ENCODE peak calls at places on chromosomes 2 and 18, in four cellular contexts. X is kidney epithelial cell, E is HFF-Myc, Q is esophagus squamous epithelium. T is an unnamed sample.

GRCh38 chr2:16317211-16317830 is 348.3 kb downstream of the CYRIA start:
- DNase-seq in X (no peak), E (no peak), Q (no peak), T (no peak)

GRCh38 chr18:73047688-73048087 is 179.9 kb upstream of the NETO1 start:
- DNase-seq in X (no peak), E (no peak), Q (no peak), T (no peak)

GRCh38 chr2:189609423-189609816 is 28.8 kb upstream of the SLC40A1 start:
- DNase-seq in X (no peak), E (no peak), Q (no peak), T (no peak)

GRCh38 chr2:206955253-206955652 is 15.9 kb downstream of the CPO start:
- DNase-seq in X (no peak), E (no peak), Q (no peak), T (no peak)

GRCh38 chr2:139230881-139231280 is 450.7 kb upstream of the NXPH2 start:
- DNase-seq in X (no peak), E (no peak), Q (no peak), T (no peak)

GRCh38 chr2:80573950-80574349 is 269.4 kb upstream of the LRRTM1 start:
- DNase-seq in X (no peak), E (no peak), Q (no peak), T (peak)

GRCh38 chr18:42446195-42446594 is 491.2 kb downstream of the PIK3C3 start:
- DNase-seq in X (peak), E (no peak), Q (no peak), T (peak)

GRCh38 chr18:46054956-46055831 is 16.9 kb downstream of the PSTPIP2 start:
- DNase-seq in X (no peak), E (no peak), Q (no peak), T (no peak)

GRCh38 chr2:239026711-239027430 is 179.0 kb downstream of the TWIST2 start:
- DNase-seq in X (no peak), E (no peak), Q (no peak), T (no peak)

GRCh38 chr2:226649871-226650660 is 149.6 kb downstream of the IRS1 start:
- DNase-seq in X (peak), E (peak), Q (peak), T (peak)

GRCh38 chr2:71600572-71600971 is 147.2 kb downstream of the DYSF start:
- DNase-seq in X (no peak), E (no peak), Q (no peak), T (no peak)

GRCh38 chr2:201347154-201347553 is 10.0 kb downstream of the FLACC1 start:
- DNase-seq in X (no peak), E (no peak), Q (no peak), T (no peak)

GRCh38 chr2:195898505-195898904 is 170.1 kb downstream of the DNAH7 start:
- DNase-seq in X (peak), E (peak), Q (no peak), T (peak)

GRCh38 chr2:750628-751027 is 73.4 kb upstream of the TMEM18 start:
- DNase-seq in X (no peak), E (no peak), Q (no peak), T (no peak)

GRCh38 chr2:12778369-12778768 is 61.6 kb downstream of the TRIB2 start:
- DNase-seq in X (no peak), E (no peak), Q (no peak), T (no peak)

GRCh38 chr2:234502285-234502918 is 5.5 kb upstream of the ARL4C start:
- DNase-seq in X (peak), E (peak), Q (no peak), T (peak)

GRCh38 chr2:190407246-190407661 is 901 bp upstream of the MFSD6 start:
- DNase-seq in X (no peak), E (no peak), Q (no peak), T (no peak)

GRCh38 chr2:128562471-128563347 is 244.0 kb upstream of the HS6ST1 start:
- DNase-seq in X (no peak), E (no peak), Q (no peak), T (no peak)

GRCh38 chr2:236008006-236008405 is 160.2 kb downstream of the GBX2 start:
- DNase-seq in X (no peak), E (no peak), Q (no peak), T (no peak)

GRCh38 chr2:219430633-219431615 is 3.7 kb upstream of the SPEG start:
- DNase-seq in X (no peak), E (no peak), Q (no peak), T (no peak)
- TF ChIP-seq CTCF in X (peak), E (peak), Q (no peak), T (peak)

GRCh38 chr2:231611273-231612198 is 18.9 kb downstream of the TEX44 start:
- DNase-seq in X (peak), E (no peak), Q (no peak), T (peak)

GRCh38 chr2:231613655-231614558 is 21.2 kb downstream of the TEX44 start:
- DNase-seq in X (peak), E (peak), Q (peak), T (no peak)

GRCh38 chr2:231612199-231613053 is 19.8 kb downstream of the TEX44 start:
- DNase-seq in X (peak), E (peak), Q (peak), T (peak)

GRCh38 chr2:231614559-231615057 is 21.9 kb downstream of the TEX44 start:
- DNase-seq in X (no peak), E (no peak), Q (no peak), T (no peak)

DNA sequence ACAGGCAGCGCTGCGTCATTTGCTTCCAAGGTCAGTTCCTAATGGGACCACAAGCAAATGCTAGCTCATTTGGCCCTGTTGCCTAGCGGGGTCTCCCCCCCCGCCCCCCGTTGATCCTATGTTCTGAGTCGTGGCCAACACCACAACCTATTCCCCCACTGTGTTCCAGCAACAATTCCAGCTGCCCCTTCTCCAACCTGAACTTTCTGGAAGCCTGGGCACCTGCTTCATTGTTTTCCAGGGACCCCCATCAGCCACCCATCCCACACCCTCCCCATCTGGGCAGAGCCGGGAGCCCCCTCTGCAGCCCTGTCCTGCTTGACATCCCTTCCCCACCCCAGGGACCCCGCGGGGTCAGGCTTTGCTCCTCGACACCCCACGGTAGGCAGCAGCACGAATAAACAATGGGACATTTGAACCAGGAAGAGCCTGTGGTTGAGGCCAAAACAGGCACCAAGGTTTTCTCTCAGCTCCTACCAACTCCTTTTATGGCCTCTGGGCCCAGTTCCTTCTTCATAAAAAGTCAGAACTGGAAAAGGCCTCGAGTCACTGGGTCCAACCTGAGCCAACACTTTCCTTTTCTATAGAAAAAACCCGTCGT is 20.5 kb downstream of the TEX44 start:
- DNase-seq in X (no peak), E (no peak), Q (no peak), T (no peak)
- H3K4me3 ChIP-seq in X (no peak), E (peak), Q (peak), T (peak)

GRCh38 chr18:32683044-32683443 is 89.8 kb downstream of the KLHL14 start:
- DNase-seq in X (no peak), E (no peak), Q (no peak), T (no peak)
- TF ChIP-seq CTCF in X (no peak), E (no peak), Q (no peak), T (peak)

DNA sequence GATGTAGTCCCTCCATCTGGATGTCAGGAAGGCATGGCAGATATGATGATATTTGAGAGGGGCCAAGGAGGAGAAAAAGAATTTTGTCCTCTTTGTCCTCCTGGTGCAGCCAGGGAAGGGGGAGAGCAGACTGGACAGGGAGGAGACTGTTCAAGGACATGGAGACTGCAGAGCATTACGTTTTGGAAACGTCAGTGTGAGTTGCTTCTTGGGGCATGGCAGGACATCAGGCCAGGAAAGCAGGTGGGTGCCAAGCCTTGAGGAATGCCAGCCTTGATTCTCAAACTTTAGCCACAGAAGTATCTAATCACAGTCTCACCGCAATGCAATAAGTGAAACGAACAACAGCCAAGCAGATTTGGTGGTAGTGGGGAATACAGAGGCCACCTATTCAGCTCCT is 66.2 kb downstream of the BMP10 start:
- DNase-seq in X (no peak), E (no peak), Q (no peak), T (no peak)
- H3K4me3 ChIP-seq in X (no peak), E (no peak), Q (no peak), T (no peak)

GRCh38 chr2:179428659-179429058 is 164.0 kb upstream of the SESTD1 start:
- DNase-seq in X (no peak), E (no peak), Q (no peak), T (no peak)

GRCh38 chr2:179429060-179429471 is 164.4 kb upstream of the SESTD1 start:
- DNase-seq in X (no peak), E (no peak), Q (no peak), T (no peak)

GRCh38 chr2:179427065-179427464 is 162.4 kb upstream of the SESTD1 start:
- DNase-seq in X (no peak), E (no peak), Q (no peak), T (no peak)

GRCh38 chr2:179422037-179422643 is 157.5 kb upstream of the SESTD1 start:
- DNase-seq in X (peak), E (peak), Q (no peak), T (no peak)

GRCh38 chr2:179424571-179424970 is 159.9 kb upstream of the SESTD1 start:
- DNase-seq in X (no peak), E (no peak), Q (no peak), T (no peak)
- TF ChIP-seq CTCF in X (no peak), E (no peak), Q (no peak), T (no peak)

DNA sequence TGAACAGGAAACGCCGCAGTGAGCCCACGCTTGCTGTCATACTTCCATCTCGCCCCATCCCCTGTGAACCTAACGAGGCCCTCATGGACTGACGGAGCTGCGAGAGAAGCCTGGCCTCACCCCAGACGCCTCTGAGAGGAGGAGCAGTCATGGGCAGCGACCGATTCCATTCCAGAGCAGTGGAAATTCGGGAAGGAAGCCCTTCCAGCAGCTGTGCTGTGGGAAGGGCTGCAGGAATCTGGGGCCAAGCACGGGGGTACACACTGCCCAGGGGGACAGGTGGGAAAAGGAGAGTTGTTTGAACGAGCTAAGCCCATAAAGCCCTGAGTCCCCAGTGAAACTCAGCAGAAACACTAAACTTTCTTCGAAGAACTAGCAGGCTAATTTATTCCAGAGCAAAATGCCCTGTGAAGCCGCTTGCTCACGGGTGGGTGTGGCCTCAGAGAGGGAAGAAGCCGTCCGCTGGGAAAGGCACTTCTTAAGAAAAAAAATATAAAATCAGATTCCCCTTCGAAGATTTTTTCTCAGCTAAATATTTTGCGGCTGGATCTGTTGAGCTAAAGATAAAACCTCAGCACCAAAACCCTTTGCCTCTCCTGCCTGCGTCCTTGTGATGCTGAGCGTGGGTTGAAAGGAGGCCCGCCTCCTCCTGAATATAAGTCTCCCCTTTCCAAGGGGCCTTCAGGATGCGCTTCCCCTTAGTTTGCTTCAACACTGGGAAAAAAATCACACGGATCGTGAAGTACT is 38.2 kb downstream of the ANKMY1 start:
- DNase-seq in X (no peak), E (no peak), Q (no peak), T (no peak)
- H3K4me3 ChIP-seq in X (no peak), E (no peak), Q (peak), T (no peak)

GRCh38 chr2:228689049-228689448 is 507.6 kb upstream of the SPHKAP start:
- DNase-seq in X (no peak), E (no peak), Q (no peak), T (no peak)
- TF ChIP-seq CTCF in X (peak), E (peak), Q (no peak), T (peak)

GRCh38 chr2:72694715-72695496 is 130.9 kb downstream of the EXOC6B start:
- DNase-seq in X (no peak), E (peak), Q (no peak), T (no peak)
- H3K4me3 ChIP-seq in X (no peak), E (no peak), Q (no peak), T (no peak)

GRCh38 chr2:42238644-42239288 is 69.6 kb downstream of the EML4 start:
- DNase-seq in X (no peak), E (no peak), Q (no peak), T (no peak)
- TF ChIP-seq CTCF in X (peak), E (no peak), Q (no peak), T (peak)

GRCh38 chr2:40512246-40512645 is 60.4 kb upstream of the SLC8A1 start:
- DNase-seq in X (no peak), E (no peak), Q (no peak), T (no peak)
- H3K4me3 ChIP-seq in X (no peak), E (no peak), Q (peak), T (no peak)